ENCODE peak calls at places on chromosomes 5 and 9, in eight cellular contexts. One of them, this sample, is unnamed.

GRCh38 chr9:97529363-97530076 is 28.1 kb downstream of the TMOD1 start:
- DNase-seq in IMR-90: peak
- DNase-seq in breast epithelium: no peak
- DNase-seq in stomach: no peak
- DNase-seq in sigmoid colon: peak
- DNase-seq in adrenal gland: no peak
- DNase-seq in ovary: no peak
- DNase-seq in H1: no peak
- DNase-seq in this sample: no peak

GRCh38 chr9:33637881-33638280 is 113.8 kb downstream of the ANKRD18B start:
- DNase-seq in IMR-90: no peak
- DNase-seq in breast epithelium: no peak
- DNase-seq in stomach: no peak
- DNase-seq in sigmoid colon: no peak
- DNase-seq in adrenal gland: no peak
- DNase-seq in ovary: no peak
- DNase-seq in H1: no peak
- DNase-seq in this sample: no peak

GRCh38 chr5:3075309-3075708 is 323.8 kb upstream of the IRX2 start:
- DNase-seq in IMR-90: no peak
- DNase-seq in breast epithelium: no peak
- DNase-seq in stomach: no peak
- DNase-seq in sigmoid colon: no peak
- DNase-seq in adrenal gland: no peak
- DNase-seq in ovary: no peak
- DNase-seq in H1: no peak
- DNase-seq in this sample: no peak

GRCh38 chr5:126422994-126423788 is at the start of gene GRAMD2B:
- DNase-seq in IMR-90: peak
- DNase-seq in breast epithelium: peak
- DNase-seq in stomach: peak
- DNase-seq in sigmoid colon: peak
- DNase-seq in adrenal gland: peak
- DNase-seq in ovary: peak
- DNase-seq in H1: peak
- DNase-seq in this sample: peak

GRCh38 chr9:134522976-134523375 is 118.6 kb upstream of the COL5A1 start:
- DNase-seq in IMR-90: no peak
- DNase-seq in breast epithelium: no peak
- DNase-seq in stomach: peak
- DNase-seq in sigmoid colon: no peak
- DNase-seq in adrenal gland: no peak
- DNase-seq in ovary: no peak
- DNase-seq in H1: no peak
- DNase-seq in this sample: no peak

GRCh38 chr5:91079037-91079436 is 304.1 kb downstream of the ARRDC3 start:
- DNase-seq in IMR-90: no peak
- DNase-seq in breast epithelium: no peak
- DNase-seq in stomach: no peak
- DNase-seq in sigmoid colon: no peak
- DNase-seq in adrenal gland: no peak
- DNase-seq in ovary: no peak
- DNase-seq in H1: no peak
- DNase-seq in this sample: no peak

GRCh38 chr9:18542837-18543405 is 69.0 kb downstream of the ADAMTSL1 start:
- DNase-seq in IMR-90: peak
- DNase-seq in breast epithelium: no peak
- DNase-seq in stomach: no peak
- DNase-seq in sigmoid colon: no peak
- DNase-seq in adrenal gland: no peak
- DNase-seq in ovary: no peak
- DNase-seq in H1: no peak
- DNase-seq in this sample: no peak

GRCh38 chr9:132994410-132995120 is 16.1 kb downstream of the GFI1B start:
- DNase-seq in IMR-90: peak
- DNase-seq in breast epithelium: peak
- DNase-seq in stomach: peak
- DNase-seq in sigmoid colon: no peak
- DNase-seq in adrenal gland: no peak
- DNase-seq in ovary: no peak
- DNase-seq in H1: no peak
- DNase-seq in this sample: no peak

GRCh38 chr5:141635646-141636045 is 1.0 kb downstream of the HDAC3 start:
- DNase-seq in IMR-90: no peak
- DNase-seq in breast epithelium: no peak
- DNase-seq in stomach: no peak
- DNase-seq in sigmoid colon: no peak
- DNase-seq in adrenal gland: no peak
- DNase-seq in ovary: no peak
- DNase-seq in H1: no peak
- DNase-seq in this sample: no peak

GRCh38 chr5:141637266-141637692 is 482 bp downstream of the RELL2 start:
- DNase-seq in IMR-90: no peak
- DNase-seq in breast epithelium: no peak
- DNase-seq in stomach: peak
- DNase-seq in sigmoid colon: no peak
- DNase-seq in adrenal gland: peak
- DNase-seq in ovary: no peak
- DNase-seq in H1: no peak
- DNase-seq in this sample: no peak

GRCh38 chr5:141636106-141636412 is 590 bp downstream of the HDAC3 start:
- DNase-seq in IMR-90: no peak
- DNase-seq in breast epithelium: no peak
- DNase-seq in stomach: no peak
- DNase-seq in sigmoid colon: no peak
- DNase-seq in adrenal gland: no peak
- DNase-seq in ovary: no peak
- DNase-seq in H1: no peak
- DNase-seq in this sample: no peak

GRCh38 chr5:141637693-141638419 is 1.1 kb downstream of the RELL2 start:
- DNase-seq in IMR-90: peak
- DNase-seq in breast epithelium: peak
- DNase-seq in stomach: peak
- DNase-seq in sigmoid colon: peak
- DNase-seq in adrenal gland: peak
- DNase-seq in ovary: peak
- DNase-seq in H1: peak
- DNase-seq in this sample: no peak

DNA sequence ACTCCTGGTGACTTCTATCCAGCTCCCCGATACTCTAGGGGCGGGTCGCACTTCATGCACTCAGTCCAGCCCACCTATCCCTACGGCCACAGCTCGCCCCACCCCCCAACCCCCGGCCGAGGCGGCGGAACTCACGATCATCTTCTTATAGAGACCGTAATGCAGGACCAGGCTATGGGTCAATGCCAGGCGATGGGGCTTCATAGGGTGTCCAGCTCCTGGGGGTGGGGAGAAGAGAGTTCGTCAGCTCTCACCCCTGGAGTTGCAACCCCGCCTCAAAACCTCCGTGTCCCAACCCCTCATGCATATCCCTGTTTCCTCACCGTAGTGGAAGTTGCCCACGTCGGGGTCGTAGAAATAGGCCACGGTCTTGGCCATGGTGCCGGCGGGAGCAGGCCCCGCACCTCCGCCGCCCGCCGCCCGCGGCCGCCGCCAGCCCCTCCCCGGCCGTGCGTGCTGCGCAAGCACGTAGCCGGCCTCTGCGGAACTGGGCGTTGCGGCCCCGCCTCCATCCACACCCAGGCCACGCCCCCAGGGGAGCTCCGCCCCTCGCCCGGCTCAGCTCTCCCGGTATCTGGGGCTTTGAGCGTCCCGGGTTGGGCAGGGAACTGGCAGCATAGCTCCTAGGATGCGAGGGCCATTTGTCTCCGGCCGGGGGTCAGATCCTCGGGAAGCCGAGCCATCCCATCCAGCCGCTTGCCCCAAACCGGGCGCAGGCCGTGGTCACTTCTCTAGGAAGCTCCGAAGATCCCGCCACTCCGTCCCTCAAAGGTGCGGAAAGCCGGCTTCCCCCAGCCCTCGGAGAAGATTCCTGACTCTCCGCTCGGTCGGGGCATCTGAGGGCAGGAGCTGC is at the start of the genes HDAC3 and RELL2:
- DNase-seq in IMR-90: peak
- DNase-seq in breast epithelium: peak
- DNase-seq in stomach: peak
- DNase-seq in sigmoid colon: peak
- DNase-seq in adrenal gland: peak
- DNase-seq in ovary: peak
- DNase-seq in H1: peak
- DNase-seq in this sample: peak
- TF ChIP-seq POLR2A in IMR-90: peak
- TF ChIP-seq POLR2A in breast epithelium: no peak
- TF ChIP-seq POLR2A in stomach: no peak
- TF ChIP-seq POLR2A in sigmoid colon: no peak
- TF ChIP-seq POLR2A in adrenal gland: peak
- TF ChIP-seq POLR2A in ovary: peak
- TF ChIP-seq POLR2A in H1: peak
- TF ChIP-seq POLR2A in this sample: peak

GRCh38 chr9:73152953-73153352 is 1.3 kb downstream of the ANXA1 start:
- DNase-seq in IMR-90: no peak
- DNase-seq in breast epithelium: no peak
- DNase-seq in stomach: no peak
- DNase-seq in sigmoid colon: no peak
- DNase-seq in adrenal gland: no peak
- DNase-seq in ovary: no peak
- DNase-seq in H1: no peak
- DNase-seq in this sample: no peak

GRCh38 chr9:73152445-73152844 is 780 bp downstream of the ANXA1 start:
- DNase-seq in IMR-90: peak
- DNase-seq in breast epithelium: no peak
- DNase-seq in stomach: no peak
- DNase-seq in sigmoid colon: no peak
- DNase-seq in adrenal gland: no peak
- DNase-seq in ovary: no peak
- DNase-seq in H1: no peak
- DNase-seq in this sample: no peak

GRCh38 chr9:73149371-73150067 is 2.1 kb upstream of the ANXA1 start:
- DNase-seq in IMR-90: peak
- DNase-seq in breast epithelium: no peak
- DNase-seq in stomach: no peak
- DNase-seq in sigmoid colon: no peak
- DNase-seq in adrenal gland: no peak
- DNase-seq in ovary: no peak
- DNase-seq in H1: no peak
- DNase-seq in this sample: no peak

GRCh38 chr9:73153793-73154227 is 2.1 kb downstream of the ANXA1 start:
- DNase-seq in IMR-90: peak
- DNase-seq in breast epithelium: no peak
- DNase-seq in stomach: no peak
- DNase-seq in sigmoid colon: no peak
- DNase-seq in adrenal gland: no peak
- DNase-seq in ovary: no peak
- DNase-seq in H1: no peak
- DNase-seq in this sample: no peak

GRCh38 chr9:73151653-73152382 is at the start of gene ANXA1:
- DNase-seq in IMR-90: peak
- DNase-seq in breast epithelium: no peak
- DNase-seq in stomach: no peak
- DNase-seq in sigmoid colon: no peak
- DNase-seq in adrenal gland: no peak
- DNase-seq in ovary: no peak
- DNase-seq in H1: no peak
- DNase-seq in this sample: no peak
- H3K4me3 ChIP-seq in IMR-90: peak
- H3K4me3 ChIP-seq in breast epithelium: peak
- H3K4me3 ChIP-seq in stomach: peak
- H3K4me3 ChIP-seq in sigmoid colon: peak
- H3K4me3 ChIP-seq in adrenal gland: no peak
- H3K4me3 ChIP-seq in ovary: peak
- H3K4me3 ChIP-seq in H1: no peak
- H3K4me3 ChIP-seq in this sample: peak

DNA sequence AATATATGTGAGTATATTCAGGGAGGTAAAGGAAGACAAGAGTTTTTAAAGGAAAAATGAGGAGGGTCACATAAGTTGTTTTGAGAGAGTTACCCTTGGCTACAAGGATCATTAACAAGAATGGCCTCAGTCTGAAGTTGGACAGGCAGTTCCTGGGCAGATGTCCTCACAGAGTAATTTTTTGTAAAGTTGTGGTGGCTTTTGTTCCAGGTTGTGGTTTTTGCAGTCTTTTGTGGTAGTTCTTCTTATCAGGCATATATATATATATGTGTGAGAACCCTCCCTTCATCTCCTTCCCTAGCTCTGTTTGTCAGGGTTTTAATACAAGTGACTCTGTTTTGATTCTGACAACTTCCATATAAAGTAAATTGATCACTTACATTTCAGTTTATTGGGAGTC is 60.0 kb downstream of the CSNK1G3 start:
- DNase-seq in IMR-90: no peak
- DNase-seq in breast epithelium: no peak
- DNase-seq in stomach: no peak
- DNase-seq in sigmoid colon: no peak
- DNase-seq in adrenal gland: no peak
- DNase-seq in ovary: no peak
- DNase-seq in H1: no peak
- DNase-seq in this sample: no peak
- TF ChIP-seq POLR2A in IMR-90: no peak
- TF ChIP-seq POLR2A in breast epithelium: no peak
- TF ChIP-seq POLR2A in stomach: no peak
- TF ChIP-seq POLR2A in sigmoid colon: no peak
- TF ChIP-seq POLR2A in adrenal gland: no peak
- TF ChIP-seq POLR2A in ovary: no peak
- TF ChIP-seq POLR2A in H1: no peak
- TF ChIP-seq POLR2A in this sample: no peak

GRCh38 chr9:137409515-137409914 is 13.4 kb downstream of the EXD3 start:
- DNase-seq in IMR-90: no peak
- DNase-seq in breast epithelium: no peak
- DNase-seq in stomach: no peak
- DNase-seq in sigmoid colon: no peak
- DNase-seq in adrenal gland: no peak
- DNase-seq in ovary: no peak
- DNase-seq in H1: no peak
- DNase-seq in this sample: no peak

GRCh38 chr9:137412431-137412830 is 10.5 kb downstream of the EXD3 start:
- DNase-seq in IMR-90: peak
- DNase-seq in breast epithelium: no peak
- DNase-seq in stomach: no peak
- DNase-seq in sigmoid colon: no peak
- DNase-seq in adrenal gland: no peak
- DNase-seq in ovary: peak
- DNase-seq in H1: no peak
- DNase-seq in this sample: no peak

GRCh38 chr9:137410891-137411249 is 12.1 kb downstream of the EXD3 start:
- DNase-seq in IMR-90: no peak
- DNase-seq in breast epithelium: no peak
- DNase-seq in stomach: no peak
- DNase-seq in sigmoid colon: no peak
- DNase-seq in adrenal gland: no peak
- DNase-seq in ovary: no peak
- DNase-seq in H1: no peak
- DNase-seq in this sample: no peak

GRCh38 chr9:137411670-137412380 is 11.1 kb downstream of the EXD3 start:
- DNase-seq in IMR-90: peak
- DNase-seq in breast epithelium: peak
- DNase-seq in stomach: peak
- DNase-seq in sigmoid colon: peak
- DNase-seq in adrenal gland: peak
- DNase-seq in ovary: peak
- DNase-seq in H1: no peak
- DNase-seq in this sample: no peak

DNA sequence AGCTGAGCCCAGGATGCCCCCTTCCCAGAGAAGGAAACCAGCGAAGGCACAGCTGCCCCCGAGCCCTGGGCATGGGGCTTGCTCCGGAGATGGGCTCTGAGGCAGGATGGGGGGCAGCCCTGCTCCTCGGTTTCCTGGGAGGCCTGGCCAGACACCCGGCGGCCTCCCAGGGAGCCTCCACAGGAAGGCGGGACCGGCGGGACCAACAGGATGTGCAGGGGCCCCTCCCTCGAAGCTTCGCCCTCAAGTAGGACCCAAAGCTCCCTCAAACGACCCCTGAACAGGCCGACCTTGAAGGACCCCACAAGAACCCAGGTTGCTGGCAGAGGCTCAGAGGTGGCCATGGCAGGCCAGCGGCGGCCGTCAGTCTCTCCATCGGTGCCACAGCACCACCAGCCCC is 11.7 kb downstream of the EXD3 start:
- DNase-seq in IMR-90: no peak
- DNase-seq in breast epithelium: no peak
- DNase-seq in stomach: no peak
- DNase-seq in sigmoid colon: no peak
- DNase-seq in adrenal gland: no peak
- DNase-seq in ovary: no peak
- DNase-seq in H1: no peak
- DNase-seq in this sample: no peak
- H3K4me3 ChIP-seq in IMR-90: no peak
- H3K4me3 ChIP-seq in breast epithelium: peak
- H3K4me3 ChIP-seq in stomach: peak
- H3K4me3 ChIP-seq in sigmoid colon: no peak
- H3K4me3 ChIP-seq in adrenal gland: no peak
- H3K4me3 ChIP-seq in ovary: no peak
- H3K4me3 ChIP-seq in H1: no peak
- H3K4me3 ChIP-seq in this sample: peak

This sample was measured in esophagus muscularis mucosa.